ENCODE peak calls at places on chromosomes 11 and 22, in ten cellular contexts. S is HS-5, W is NCI-H2081 treated with DMSO at 0.1 percent for 48 hours, N is GM20000, C is GM04503, I is fibroblast of the aortic adventitia, U is NCI-H1930, V is A172, R is islet precursor cell, K is tibial artery. J is an unnamed sample.

GRCh38 chr11:123357990-123358827 is 71.9 kb upstream of the GRAMD1B start:
- DNase-seq in R (peak), I (peak), W (no peak), N (peak), C (peak), S (no peak), V (no peak), K (no peak), U (no peak), J (peak)

GRCh38 chr11:74366576-74366975 is 31.7 kb downstream of the PGM2L1 start:
- DNase-seq in K (no peak), W (no peak), R (peak), N (no peak), I (peak), S (peak), C (peak), U (no peak), V (peak), J (no peak)

GRCh38 chr22:42811510-42811909 is 45.6 kb downstream of the ARFGAP3 start:
- DNase-seq in W (peak), V (no peak), U (no peak), K (no peak), I (no peak), N (no peak), S (no peak), C (no peak), R (no peak), J (no peak)

GRCh38 chr11:105912666-105913065 is 109.4 kb downstream of the MSANTD4 start:
- DNase-seq in V (no peak), C (no peak), I (no peak), R (no peak), W (no peak), U (no peak), K (no peak), N (no peak), S (no peak), J (no peak)

GRCh38 chr22:30079952-30080533 is at the start of gene HORMAD2:
- DNase-seq in S (no peak), R (peak), V (no peak), N (peak), K (no peak), C (no peak), U (no peak), W (no peak), I (no peak), J (no peak)

GRCh38 chr11:84291996-84292395 is 1005.8 kb upstream of the CCDC90B start:
- DNase-seq in U (no peak), S (no peak), N (no peak), R (no peak), W (no peak), C (no peak), I (peak), V (no peak), K (no peak), J (no peak)

GRCh38 chr22:35443790-35444684 is 44.1 kb downstream of the MCM5 start:
- DNase-seq in V (no peak), R (no peak), C (no peak), I (no peak), K (no peak), S (no peak), U (no peak), N (no peak), W (no peak), J (no peak)

GRCh38 chr22:44402196-44403111 is 89.7 kb upstream of the SHISAL1 start:
- DNase-seq in V (no peak), I (no peak), U (no peak), W (no peak), R (peak), C (no peak), S (no peak), N (no peak), K (peak), J (peak)

GRCh38 chr22:36867695-36868094 is 6.9 kb downstream of the NCF4 start:
- DNase-seq in R (peak), S (no peak), I (no peak), U (no peak), W (no peak), K (no peak), N (no peak), V (no peak), C (no peak), J (no peak)

GRCh38 chr11:24748261-24748660 is 251.4 kb downstream of the LUZP2 start:
- DNase-seq in N (no peak), S (no peak), V (no peak), U (no peak), K (no peak), R (no peak), C (no peak), I (no peak), W (no peak), J (no peak)

GRCh38 chr11:64251986-64252837 is 882 bp downstream of the PLCB3 start:
- DNase-seq in N (peak), S (no peak), U (no peak), I (no peak), C (no peak), V (peak), W (no peak), K (no peak), R (peak), J (no peak)

GRCh38 chr11:87878373-87878779 is 296.9 kb downstream of the RAB38 start:
- DNase-seq in V (no peak), R (no peak), S (peak), I (peak), K (no peak), U (no peak), N (peak), W (no peak), C (peak), J (no peak)

GRCh38 chr11:78420796-78421209 is 3.2 kb upstream of the GAB2 start:
- DNase-seq in V (peak), K (peak), S (no peak), N (peak), I (peak), U (no peak), W (no peak), R (peak), C (no peak), J (peak)

GRCh38 chr22:35921777-35922176 is 106.8 kb downstream of the RBFOX2 start:
- DNase-seq in U (peak), W (no peak), I (peak), R (peak), V (peak), N (peak), K (peak), C (peak), S (peak), J (no peak)

GRCh38 chr22:27900153-27900552 is 18.9 kb downstream of the PITPNB start:
- DNase-seq in R (no peak), S (no peak), U (no peak), N (no peak), V (no peak), K (no peak), W (no peak), I (no peak), C (no peak), J (no peak)

GRCh38 chr11:35235944-35236666 is 97.1 kb downstream of the CD44 start:
- DNase-seq in U (no peak), V (peak), N (no peak), I (peak), S (no peak), K (no peak), R (no peak), W (no peak), C (no peak), J (no peak)

GRCh38 chr22:41782316-41782715 is 18.2 kb upstream of the CCDC134 start:
- DNase-seq in C (no peak), N (no peak), R (no peak), I (no peak), S (no peak), V (no peak), U (no peak), K (no peak), W (no peak), J (no peak)

GRCh38 chr22:42330953-42331525 is 60.6 kb upstream of the TCF20 start:
- DNase-seq in K (no peak), R (no peak), S (no peak), V (no peak), W (peak), C (no peak), I (no peak), N (no peak), U (no peak), J (no peak)